ENCODE peak calls at places on chromosomes 11 and 22, in ten cellular contexts. D is psoas muscle; G is CD4-positive, alpha-beta T cell; H is kidney; I is right lobe of liver; N is astrocyte; U is fibroblast of lung; V is lower leg skin; F is MCF 10A; E is AG09319. X is an unnamed sample.
A peak's percentile ranks its signal among the peaks of the same experiment; 100 is the strongest.

GRCh38 chr11:99645934-99646333 is 625.2 kb downstream of the CNTN5 start:
- DNase-seq in D (no peak), E (no peak), V (no peak), N (no peak), G (no peak), U (no peak), F (no peak), H (no peak), I (no peak), X (no peak)

GRCh38 chr11:134552749-134553148 is 140.7 kb upstream of the B3GAT1 start:
- DNase-seq in D (no peak), E (no peak), V (no peak), G (no peak), F (no peak), N (no peak), H (no peak), I (no peak), U (no peak), X (no peak)

GRCh38 chr22:46081036-46081830 is 69.1 kb upstream of the PPARA start:
- DNase-seq in F (no peak), V (peak; percentile 87), D (peak; percentile 62), N (no peak), G (no peak), H (peak; percentile 76), I (peak; percentile 20), U (no peak), E (no peak), X (no peak)

GRCh38 chr11:47768090-47768620 is 1.0 kb upstream of the FNBP4 start:
- DNase-seq in E (peak; percentile 47), H (peak; percentile 85), G (peak; percentile 5), D (peak; percentile 72), I (peak; percentile 55), N (peak; percentile 63), U (peak; percentile 68), F (peak; percentile 83), V (peak; percentile 94), X (peak; percentile 66)

GRCh38 chr22:27633296-27633871 is 168.2 kb downstream of the MN1 start:
- DNase-seq in F (no peak), U (no peak), G (no peak), H (no peak), D (no peak), N (no peak), E (no peak), V (no peak), I (no peak), X (no peak)

GRCh38 chr11:57456960-57457642 is 3.2 kb upstream of the RTN4RL2 start:
- DNase-seq in I (peak; percentile 91), V (peak; percentile 98), G (peak; percentile 50), F (peak; percentile 82), D (peak; percentile 95), U (peak; percentile 60), E (peak; percentile 60), H (peak; percentile 95), N (peak; percentile 39), X (peak; percentile 74)

GRCh38 chr11:83480811-83481210 is 194.6 kb upstream of the CCDC90B start:
- DNase-seq in F (no peak), H (no peak), D (no peak), I (no peak), N (peak; percentile 7), V (no peak), G (no peak), E (no peak), U (peak; percentile 13), X (no peak)

GRCh38 chr11:61699737-61700160 is 19.6 kb downstream of the DAGLA start:
- DNase-seq in H (peak; percentile 90), U (no peak), V (no peak), N (no peak), G (no peak), I (no peak), E (no peak), D (peak; percentile 76), F (peak; percentile 63), X (no peak)

GRCh38 chr11:68438658-68439259 is 21.8 kb upstream of the PPP6R3 start:
- DNase-seq in H (no peak), V (no peak), G (no peak), D (no peak), F (no peak), E (no peak), U (no peak), N (no peak), I (no peak), X (no peak)

GRCh38 chr11:122656073-122656630 is 630 bp downstream of the UBASH3B start:
- DNase-seq in H (peak; percentile 82), V (peak; percentile 89), F (peak; percentile 66), G (peak; percentile 19), D (peak; percentile 67), N (peak; percentile 59), E (no peak), I (peak; percentile 69), U (peak; percentile 73), X (peak; percentile 50)

GRCh38 chr22:30643055-30643875 is 7.7 kb downstream of the SLC35E4 start:
- DNase-seq in E (no peak), V (no peak), U (no peak), H (peak; percentile 41), F (no peak), N (no peak), I (no peak), D (peak; percentile 74), G (no peak), X (no peak)

DNA sequence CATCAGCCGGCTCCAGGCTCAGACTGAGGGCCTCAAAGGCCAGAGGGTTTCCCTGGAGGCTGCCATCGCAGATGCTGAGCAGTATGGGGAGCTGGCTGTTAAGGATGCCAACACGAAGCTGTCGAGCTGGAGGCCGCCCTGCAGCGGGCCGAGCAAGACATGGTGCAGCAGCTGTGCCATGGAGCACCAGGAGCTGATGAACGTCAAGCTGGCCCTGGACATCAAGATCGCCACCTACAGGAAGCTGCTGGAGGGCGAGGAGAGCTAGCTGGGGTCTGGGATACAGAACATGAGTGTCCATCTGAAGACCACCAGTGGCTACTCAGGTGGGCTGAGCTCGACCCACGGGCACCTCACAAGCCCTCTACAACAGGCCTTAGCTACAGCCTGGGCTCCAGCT is 4.0 kb upstream of the SCUBE2 start:
- DNase-seq in N (no peak), H (no peak), G (no peak), E (no peak), V (no peak), F (no peak), U (no peak), D (no peak), I (no peak), X (no peak)
- TF ChIP-seq CTCF in N (no peak), H (no peak), G (no peak), E (no peak), V (no peak), F (no peak), U (peak; percentile 10), D (no peak), I (no peak), X (peak; percentile 45)

DNA sequence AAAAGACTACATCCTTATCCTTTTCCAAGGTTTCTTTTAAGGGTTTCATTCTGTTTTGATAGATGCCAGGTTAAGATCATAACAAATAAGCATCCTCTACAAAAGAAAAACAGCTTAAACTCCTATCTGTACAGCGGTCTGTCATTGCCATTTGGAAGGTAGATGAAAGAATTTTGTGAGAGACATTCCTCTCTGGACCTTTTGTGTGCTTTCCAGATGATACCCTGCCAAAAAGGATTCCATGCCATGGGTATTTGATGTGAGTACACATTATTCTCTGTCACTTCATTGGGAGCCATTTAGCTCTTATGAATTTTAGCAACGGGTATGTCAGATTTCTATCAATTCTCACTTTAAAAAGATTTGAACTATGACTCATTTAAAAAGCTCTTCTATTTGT is 153.7 kb downstream of the GRIA4 start:
- DNase-seq in H (no peak), G (no peak), N (no peak), V (no peak), F (no peak), D (no peak), I (no peak), E (no peak), U (no peak), X (no peak)
- TF ChIP-seq CTCF in H (no peak), G (no peak), N (no peak), V (no peak), F (no peak), D (no peak), I (no peak), E (no peak), U (no peak), X (no peak)

GRCh38 chr22:23453277-23453676 is 126.8 kb downstream of the IGLL1 start:
- DNase-seq in N (no peak), F (no peak), U (no peak), E (no peak), I (no peak), V (peak; percentile 54), H (no peak), G (no peak), D (no peak), X (no peak)
- TF ChIP-seq CTCF in N (no peak), F (no peak), U (no peak), E (no peak), I (no peak), V (no peak), H (no peak), G (no peak), D (no peak), X (no peak)

GRCh38 chr22:31951201-31952093 is 7.1 kb downstream of the YWHAH start:
- DNase-seq in I (no peak), E (no peak), D (no peak), F (no peak), U (no peak), H (peak; percentile 41), N (no peak), G (no peak), V (no peak), X (no peak)

GRCh38 chr22:31950226-31950625 is 5.9 kb downstream of the YWHAH start:
- DNase-seq in G (no peak), E (no peak), D (no peak), I (no peak), U (no peak), F (no peak), N (no peak), V (no peak), H (no peak), X (no peak)

GRCh38 chr22:31953251-31953650 is 8.9 kb downstream of the YWHAH start:
- DNase-seq in U (no peak), E (no peak), I (no peak), H (no peak), D (no peak), G (no peak), N (no peak), V (no peak), F (no peak), X (no peak)

GRCh38 chr22:31952459-31952858 is 8.1 kb downstream of the YWHAH start:
- DNase-seq in F (peak; percentile 86), G (no peak), H (no peak), D (no peak), E (peak; percentile 39), V (no peak), N (peak; percentile 92), I (no peak), U (peak; percentile 94), X (peak; percentile 87)

DNA sequence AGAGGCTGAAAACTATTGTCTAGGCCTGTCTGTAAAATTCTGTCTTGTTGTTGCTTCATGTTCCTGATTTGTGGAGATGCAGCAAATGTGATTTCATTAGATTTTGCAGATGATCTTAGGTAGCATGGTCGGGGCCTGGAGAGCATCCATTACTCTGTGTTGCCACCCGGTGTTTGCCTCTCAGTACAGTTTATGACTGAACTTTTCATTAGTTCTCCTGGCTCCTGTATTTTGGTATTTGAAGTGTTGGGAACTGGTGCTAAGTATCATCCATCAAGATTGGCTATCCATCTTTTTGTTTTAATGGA is 7.7 kb downstream of the YWHAH start:
- DNase-seq in E (no peak), V (no peak), N (no peak), D (no peak), G (no peak), U (peak; percentile 21), F (no peak), H (no peak), I (no peak), X (peak; percentile 9)
- TF ChIP-seq CTCF in E (no peak), V (no peak), N (no peak), D (no peak), G (no peak), U (no peak), F (no peak), H (no peak), I (no peak), X (peak; percentile 44)